ENCODE peak calls at places on chromosomes 3 and 15, in five cellular contexts. D is fibroblast of mammary gland, A is endodermal cell, L is GM10248, K is transverse colon. S is an unnamed sample.

GRCh38 chr3:64398431-64398830 is 173.2 kb upstream of the PRICKLE2 start:
- DNase-seq in A (no peak), L (no peak), K (no peak), D (peak; percentile 93), S (peak; percentile 22)

GRCh38 chr3:188229177-188229576 is 75.2 kb downstream of the LPP start:
- DNase-seq in L (no peak), D (no peak), K (no peak), A (no peak), S (no peak)

GRCh38 chr15:56772868-56773639 is 39.7 kb upstream of the ZNF280D start:
- DNase-seq in A (no peak), D (peak; percentile 52), L (no peak), K (no peak), S (peak; percentile 43)

GRCh38 chr15:62472616-62473299 is 307.7 kb upstream of the C2CD4B start:
- DNase-seq in A (no peak), K (peak; percentile 23), D (no peak), L (no peak), S (peak; percentile 71)

GRCh38 chr3:177098551-177098950 is 98.7 kb downstream of the TBL1XR1 start:
- DNase-seq in A (no peak), K (no peak), D (no peak), L (no peak), S (no peak)

GRCh38 chr3:122577409-122578028 is at the start of gene PARP15:
- DNase-seq in L (peak; percentile 47), K (peak; percentile 28), D (no peak), A (peak; percentile 74), S (peak; percentile 15)

GRCh38 chr3:169354774-169355501 is 308.6 kb downstream of the MECOM start:
- DNase-seq in A (peak; percentile 54), K (no peak), L (no peak), D (no peak), S (no peak)

GRCh38 chr3:56987238-56987932 is 73.1 kb upstream of the SPATA12 start:
- DNase-seq in K (no peak), L (peak; percentile 41), A (peak; percentile 83), D (peak; percentile 10), S (peak; percentile 40)

GRCh38 chr15:67105065-67105951 is 39.9 kb downstream of the SMAD3 start:
- DNase-seq in K (peak; percentile 58), L (no peak), D (peak; percentile 97), A (peak; percentile 67), S (no peak)

GRCh38 chr3:50687916-50688315 is 13.2 kb downstream of the DOCK3 start:
- DNase-seq in K (no peak), A (no peak), D (no peak), L (no peak), S (no peak)

GRCh38 chr3:31610700-31611275 is 78.1 kb downstream of the STT3B start:
- DNase-seq in K (no peak), D (peak; percentile 53), L (no peak), A (no peak), S (peak; percentile 34)

GRCh38 chr3:120489421-120489820 is 38.6 kb upstream of the FSTL1 start:
- DNase-seq in K (no peak), A (no peak), L (no peak), D (no peak), S (no peak)

GRCh38 chr3:191330309-191330712 is at the start of gene UTS2B:
- DNase-seq in L (no peak), D (peak; percentile 76), K (no peak), A (no peak), S (no peak)

GRCh38 chr3:51397389-51397788 is 6.3 kb downstream of the RBM15B start:
- DNase-seq in K (no peak), L (no peak), A (no peak), D (no peak), S (no peak)

GRCh38 chr15:93217343-93217742 is 128.3 kb upstream of the RGMA start:
- DNase-seq in K (no peak), L (no peak), D (no peak), A (no peak), S (no peak)

GRCh38 chr3:184832044-184832443 is 20.1 kb downstream of the VPS8 start:
- DNase-seq in D (no peak), L (no peak), K (no peak), A (no peak), S (no peak)
- TF ChIP-seq CTCF in D (no peak), L (no peak), K (no peak), A (no peak), S (no peak)

DNA sequence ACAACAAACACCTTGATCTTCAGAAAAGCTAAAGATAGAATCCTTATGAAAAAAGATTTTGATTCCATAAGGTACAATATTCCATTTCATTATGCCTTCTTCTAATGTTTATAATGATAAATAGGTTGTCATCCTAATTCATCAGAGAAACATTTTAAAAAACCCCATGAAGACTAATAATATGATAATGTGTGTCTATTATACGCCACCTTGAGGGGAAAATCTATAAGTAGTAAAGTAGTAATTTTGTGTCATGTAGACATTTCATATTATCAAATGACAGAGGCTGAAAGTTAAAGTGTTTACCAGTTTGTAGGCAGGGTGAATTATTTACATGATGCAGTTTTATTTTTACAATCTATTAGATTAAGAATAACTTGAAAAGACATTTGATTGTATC is 524.3 kb downstream of the GBE1 start:
- DNase-seq in A (no peak), D (no peak), K (no peak), L (no peak), S (no peak)
- TF ChIP-seq CTCF in A (no peak), D (no peak), K (no peak), L (no peak), S (no peak)

GRCh38 chr15:71125831-71126453 is 10.7 kb downstream of the THSD4 start:
- DNase-seq in L (no peak), K (no peak), A (peak; percentile 85), D (no peak), S (no peak)
- TF ChIP-seq CTCF in L (no peak), K (no peak), A (peak; percentile 79), D (peak; percentile 26), S (peak; percentile 37)

DNA sequence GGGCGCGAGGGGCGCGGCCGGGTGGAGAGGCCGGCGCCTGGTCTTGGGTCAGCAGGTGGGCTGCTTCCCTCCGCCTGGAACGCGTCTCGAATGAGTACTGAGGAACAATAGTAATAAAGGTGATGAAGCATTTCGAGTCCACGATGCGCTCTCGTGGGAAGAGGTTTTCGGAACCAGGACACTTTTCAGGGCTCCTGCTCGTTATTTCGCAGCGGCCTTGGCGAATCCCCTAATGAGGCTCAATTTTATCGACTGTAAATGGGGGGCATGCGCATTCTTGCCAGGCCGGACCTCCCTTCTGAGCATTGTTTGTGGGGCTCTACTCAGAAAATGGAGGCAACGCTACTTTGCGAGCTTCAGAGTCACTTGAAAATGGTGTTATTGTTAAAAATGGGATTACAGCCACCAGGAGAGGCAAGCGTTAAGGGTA is 1.2 kb downstream of the NR2C2 start:
- DNase-seq in L (no peak), D (peak; percentile 8), A (no peak), K (no peak), S (no peak)
- TF ChIP-seq CTCF in L (no peak), D (no peak), A (no peak), K (no peak), S (no peak)

GRCh38 chr3:15819043-15819442 is 21.3 kb upstream of the ANKRD28 start:
- DNase-seq in L (no peak), K (no peak), D (no peak), A (no peak), S (no peak)

GRCh38 chr3:15819576-15819975 is 21.8 kb upstream of the ANKRD28 start:
- DNase-seq in K (no peak), L (no peak), A (no peak), D (no peak), S (no peak)

GRCh38 chr3:15812183-15812582 is 14.4 kb upstream of the ANKRD28 start:
- DNase-seq in D (peak; percentile 56), A (no peak), K (no peak), L (peak; percentile 34), S (peak; percentile 60)

GRCh38 chr3:15810702-15811101 is 12.9 kb upstream of the ANKRD28 start:
- DNase-seq in A (no peak), K (no peak), D (no peak), L (no peak), S (no peak)

DNA sequence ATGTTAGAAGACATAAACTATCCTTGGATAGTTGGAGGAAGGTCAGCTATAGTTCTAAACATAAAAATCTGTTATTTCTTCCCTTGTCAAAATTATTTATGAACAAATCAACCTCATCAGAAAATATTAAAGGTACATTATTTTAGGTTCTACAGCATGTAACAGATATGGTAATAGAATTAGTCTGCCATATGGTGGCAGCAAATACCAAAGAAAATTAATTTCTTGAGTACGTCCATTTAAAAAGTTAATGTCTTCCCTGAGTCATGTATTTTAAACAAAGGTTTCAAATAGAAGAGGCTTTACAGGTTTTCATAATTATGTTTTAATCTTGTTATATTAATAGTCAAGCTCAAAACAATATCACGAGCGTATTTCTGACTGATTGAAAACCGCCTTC is 17.9 kb upstream of the ANKRD28 start:
- DNase-seq in K (no peak), A (no peak), L (peak; percentile 15), D (peak; percentile 89), S (peak; percentile 7)
- TF ChIP-seq CTCF in K (peak; percentile 18), A (peak; percentile 45), L (peak; percentile 45), D (peak; percentile 30), S (peak; percentile 32)

S was measured in cardiac muscle cell.